ENCODE peak calls at places on chromosome 21, in ten cellular contexts. W is A549, E is pancreas, G is cardiac muscle cell, F is stomach, P is body of pancreas, S is Peyer's patch, Z is cardiac fibroblast, R is AG04450, X is AG10803. A is an unnamed sample.

GRCh38 chr21:29104239-29104708 is 26.2 kb upstream of the MAP3K7CL start:
- DNase-seq in R (no peak), G (no peak), X (no peak), E (no peak), S (no peak), W (no peak), P (no peak), Z (no peak), F (no peak), A (no peak)

GRCh38 chr21:35460441-35460840 is 411.3 kb upstream of the RUNX1 start:
- DNase-seq in G (no peak), X (no peak), W (no peak), R (no peak), S (no peak), P (no peak), F (no peak), Z (no peak), E (no peak), A (no peak)

GRCh38 chr21:28207776-28208175 is 784.9 kb downstream of the LTN1 start:
- DNase-seq in S (no peak), F (no peak), R (peak), W (no peak), E (no peak), Z (peak), X (peak), P (no peak), G (peak), A (peak)

GRCh38 chr21:42691901-42692559 is 38.6 kb downstream of the PDE9A start:
- DNase-seq in X (no peak), W (no peak), R (no peak), P (no peak), S (no peak), Z (no peak), E (no peak), F (no peak), G (no peak), A (no peak)

GRCh38 chr21:23853796-23854379 is 1753.4 kb downstream of the MRPL39 start:
- DNase-seq in E (no peak), F (no peak), Z (peak), S (no peak), W (no peak), R (peak), X (no peak), G (peak), P (no peak), A (peak)

GRCh38 chr21:45383111-45383614 is 21.8 kb upstream of the COL18A1 start:
- DNase-seq in S (no peak), F (no peak), X (no peak), E (peak), R (no peak), Z (no peak), W (no peak), P (no peak), G (no peak), A (no peak)

GRCh38 chr21:34115160-34115559 is 41.8 kb downstream of the MRPS6 start:
- DNase-seq in E (no peak), G (no peak), W (no peak), R (no peak), P (no peak), F (no peak), S (no peak), Z (no peak), X (no peak), A (no peak)

GRCh38 chr21:45680215-45680614 is 36.7 kb downstream of the PCBP3 start:
- DNase-seq in R (no peak), G (no peak), S (no peak), X (no peak), P (no peak), Z (no peak), E (no peak), F (no peak), W (no peak), A (no peak)

GRCh38 chr21:37994211-37994610 is 78.0 kb upstream of the KCNJ6 start:
- DNase-seq in X (no peak), W (no peak), P (no peak), G (peak), S (no peak), F (no peak), R (no peak), Z (no peak), E (no peak), A (peak)

GRCh38 chr21:42633858-42634257 is 19.6 kb upstream of the PDE9A start:
- DNase-seq in W (no peak), F (no peak), X (no peak), Z (no peak), R (no peak), P (no peak), G (no peak), E (peak), S (no peak), A (no peak)

GRCh38 chr21:42097860-42098259 is 26.7 kb downstream of the UMODL1 start:
- DNase-seq in F (peak), W (peak), X (peak), E (no peak), Z (peak), G (peak), S (no peak), R (peak), P (peak), A (peak)

GRCh38 chr21:42621166-42621827 is 32.1 kb upstream of the PDE9A start:
- DNase-seq in Z (no peak), E (no peak), R (no peak), X (no peak), S (no peak), G (no peak), F (no peak), W (no peak), P (peak), A (no peak)

GRCh38 chr21:42252267-42252666 is 33.3 kb downstream of the ABCG1 start:
- DNase-seq in S (no peak), P (no peak), G (no peak), E (no peak), X (no peak), F (no peak), W (no peak), Z (no peak), R (no peak), A (no peak)

GRCh38 chr21:44436958-44437357 is 18.4 kb upstream of the LRRC3 start:
- DNase-seq in F (no peak), P (no peak), G (no peak), Z (no peak), X (no peak), W (no peak), S (no peak), R (no peak), E (peak), A (no peak)

GRCh38 chr21:44321846-44322450 is 17.2 kb downstream of the CFAP410 start:
- DNase-seq in Z (no peak), S (no peak), F (no peak), R (no peak), W (no peak), E (no peak), G (no peak), P (no peak), X (no peak), A (no peak)

GRCh38 chr21:44625756-44626155 is 1.1 kb upstream of the KRTAP10-9 start:
- DNase-seq in Z (no peak), S (no peak), E (no peak), R (no peak), G (no peak), X (no peak), W (no peak), F (no peak), P (no peak), A (no peak)

GRCh38 chr21:35020446-35020845 is 28.7 kb downstream of the RUNX1 start:
- DNase-seq in P (no peak), E (no peak), R (no peak), W (no peak), Z (no peak), G (no peak), X (no peak), F (no peak), S (peak), A (no peak)

GRCh38 chr21:44930543-44930981 is 9.3 kb upstream of the SLX9 start:
- DNase-seq in F (no peak), G (peak), S (peak), E (peak), W (no peak), X (peak), P (no peak), Z (peak), R (no peak), A (no peak)

GRCh38 chr21:22711636-22712035 is 1713.4 kb downstream of the NCAM2 start:
- DNase-seq in E (no peak), P (no peak), S (no peak), G (peak), R (no peak), W (no peak), Z (no peak), X (no peak), F (no peak), A (peak)

GRCh38 chr21:22710725-22711124 is 1712.5 kb downstream of the NCAM2 start:
- DNase-seq in R (no peak), Z (no peak), W (no peak), P (no peak), F (no peak), S (no peak), E (no peak), X (no peak), G (no peak), A (no peak)
- H3K4me3 ChIP-seq in R (no peak), Z (no peak), W (no peak), P (no peak), F (no peak), S (no peak), E (no peak), X (no peak), G (no peak), A (no peak)

DNA sequence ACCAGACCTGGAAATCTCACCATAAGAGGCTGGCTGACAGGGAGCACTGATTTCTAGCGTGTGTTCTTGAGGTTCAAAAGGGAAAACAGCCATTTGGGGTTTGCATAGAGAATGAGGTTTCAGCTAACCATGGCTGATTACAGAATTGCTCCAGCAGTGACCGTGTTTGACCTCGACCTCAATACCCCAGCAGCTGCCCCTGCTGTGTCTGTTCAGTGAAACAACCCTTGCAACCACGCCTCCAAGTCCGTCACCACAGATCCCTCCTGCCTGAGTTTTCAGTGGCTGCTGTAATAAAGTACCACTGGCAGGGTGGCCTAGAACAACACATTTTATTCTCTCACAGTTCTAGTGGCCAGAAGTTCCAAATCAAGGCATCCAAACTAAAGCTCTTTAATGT is 147.7 kb downstream of the HUNK start:
- DNase-seq in S (no peak), P (no peak), G (no peak), R (no peak), Z (no peak), E (no peak), W (no peak), X (no peak), F (no peak), A (no peak)
- TF ChIP-seq CTCF in S (no peak), P (no peak), G (no peak), R (no peak), Z (no peak), E (no peak), W (no peak), X (no peak), F (no peak), A (no peak)

GRCh38 chr21:25572895-25573310 is 34.4 kb downstream of the MRPL39 start:
- DNase-seq in E (no peak), X (no peak), W (no peak), G (no peak), S (no peak), R (no peak), P (no peak), Z (peak), F (no peak), A (peak)
- H3K4me3 ChIP-seq in E (no peak), X (no peak), W (no peak), G (no peak), S (no peak), R (no peak), P (no peak), Z (no peak), F (no peak), A (no peak)

DNA sequence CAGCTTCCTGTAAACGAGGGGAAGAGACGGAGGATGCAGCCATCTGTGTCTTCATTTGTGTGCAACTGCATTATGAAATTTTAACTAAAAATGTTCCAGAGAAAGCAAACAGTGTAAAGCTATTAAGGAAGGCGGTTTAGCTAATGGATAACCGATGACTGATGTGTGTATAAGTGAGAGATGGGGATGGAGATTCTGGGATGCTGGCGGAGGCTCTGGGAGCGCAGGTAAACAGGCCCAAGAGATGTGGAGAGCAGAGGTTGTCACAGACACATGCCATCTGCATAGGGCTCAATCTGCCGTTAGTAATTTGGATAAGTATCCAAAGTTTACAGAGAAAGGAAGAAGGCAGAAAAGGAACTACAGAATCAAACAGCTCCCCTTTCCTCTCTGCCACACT is 206.5 kb downstream of the DSCAM start:
- DNase-seq in W (no peak), G (no peak), P (no peak), S (no peak), F (no peak), E (no peak), Z (no peak), R (no peak), X (no peak), A (no peak)
- TF ChIP-seq CTCF in W (no peak), G (no peak), P (no peak), S (no peak), F (no peak), E (no peak), Z (no peak), R (no peak), X (no peak), A (no peak)

DNA sequence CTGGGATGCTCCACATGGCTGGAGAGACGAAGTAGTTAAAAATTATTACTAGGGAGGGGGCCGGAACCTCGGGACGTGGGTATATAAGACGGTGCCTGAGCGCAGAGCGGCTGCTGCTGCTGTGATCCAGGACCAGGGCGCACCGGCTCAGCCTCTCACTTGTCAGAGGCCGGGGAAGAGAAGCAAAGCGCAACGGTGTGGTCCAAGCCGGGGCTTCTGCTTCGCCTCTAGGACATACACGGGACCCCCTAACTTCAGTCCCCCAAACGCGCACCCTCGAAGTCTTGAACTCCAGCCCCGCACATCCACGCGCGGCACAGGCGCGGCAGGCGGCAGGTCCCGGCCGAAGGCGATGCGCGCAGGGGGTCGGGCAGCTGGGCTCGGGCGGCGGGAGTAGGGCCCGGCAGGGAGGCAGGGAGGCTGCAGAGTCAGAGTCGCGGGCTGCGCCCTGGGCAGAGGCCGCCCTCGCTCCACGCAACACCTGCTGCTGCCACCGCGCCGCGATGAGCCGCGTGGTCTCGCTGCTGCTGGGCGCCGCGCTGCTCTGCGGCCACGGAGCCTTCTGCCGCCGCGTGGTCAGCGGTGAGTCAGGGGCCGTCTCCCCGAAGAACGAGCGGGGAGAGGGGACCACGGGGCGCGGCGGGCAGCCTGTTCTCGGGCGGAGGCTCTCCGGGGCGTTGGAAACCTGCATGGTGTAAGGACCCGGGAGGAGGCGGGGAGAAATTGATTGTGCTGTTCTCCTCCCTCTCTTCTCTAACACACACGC is at the start of gene CHODL:
- DNase-seq in G (no peak), Z (no peak), S (no peak), P (no peak), R (no peak), W (no peak), E (peak), F (no peak), X (no peak), A (no peak)
- H3K4me3 ChIP-seq in G (peak), Z (no peak), S (peak), P (no peak), R (no peak), W (no peak), E (no peak), F (peak), X (no peak), A (no peak)

A was measured in fibroblast of pulmonary artery.